ENCODE peak calls at places on chromosomes 2 and 18, in six cellular contexts. One of them, this sample, is unnamed. For H3K27me3, the result is how much of the 10 kb centered on the place peaks cover.

GRCh38 chr2:160039166-160039903 is 23.1 kb downstream of the PLA2R1 start:
- DNase-seq in cardiac muscle cell: peak
- DNase-seq in K562: no peak
- DNase-seq in GM23338: no peak
- DNase-seq in endodermal cell: no peak
- DNase-seq in HepG2: no peak
- DNase-seq in this sample: no peak

GRCh38 chr2:206981739-206982336 is 42.5 kb downstream of the CPO start:
- DNase-seq in cardiac muscle cell: peak
- DNase-seq in K562: peak
- DNase-seq in GM23338: peak
- DNase-seq in endodermal cell: peak
- DNase-seq in HepG2: no peak
- DNase-seq in this sample: no peak

GRCh38 chr2:64586883-64587481 is 62.9 kb downstream of the AFTPH start:
- DNase-seq in cardiac muscle cell: peak
- DNase-seq in K562: peak
- DNase-seq in GM23338: peak
- DNase-seq in endodermal cell: no peak
- DNase-seq in HepG2: peak
- DNase-seq in this sample: no peak

GRCh38 chr2:237799060-237799428 is 465 bp downstream of the RBM44 start:
- DNase-seq in cardiac muscle cell: no peak
- DNase-seq in K562: no peak
- DNase-seq in GM23338: peak
- DNase-seq in endodermal cell: no peak
- DNase-seq in HepG2: no peak
- DNase-seq in this sample: no peak

GRCh38 chr2:68908392-68908970 is 37.3 kb upstream of the BMP10 start:
- DNase-seq in cardiac muscle cell: peak
- DNase-seq in K562: peak
- DNase-seq in GM23338: peak
- DNase-seq in endodermal cell: peak
- DNase-seq in HepG2: no peak
- DNase-seq in this sample: peak

GRCh38 chr2:98442488-98442887 is 2.2 kb upstream of the INPP4A start:
- DNase-seq in cardiac muscle cell: no peak
- DNase-seq in K562: no peak
- DNase-seq in GM23338: peak
- DNase-seq in endodermal cell: peak
- DNase-seq in HepG2: no peak
- DNase-seq in this sample: no peak

GRCh38 chr2:145283131-145283530 is 763.2 kb upstream of the ZEB2 start:
- DNase-seq in cardiac muscle cell: no peak
- DNase-seq in K562: no peak
- DNase-seq in GM23338: no peak
- DNase-seq in endodermal cell: no peak
- DNase-seq in HepG2: no peak
- DNase-seq in this sample: no peak

GRCh38 chr18:76707534-76707933 is 114.8 kb upstream of the ZNF236 start:
- DNase-seq in cardiac muscle cell: no peak
- DNase-seq in K562: no peak
- DNase-seq in GM23338: no peak
- DNase-seq in endodermal cell: no peak
- DNase-seq in HepG2: no peak
- DNase-seq in this sample: no peak

GRCh38 chr2:154912215-154912614 is 213.7 kb downstream of the KCNJ3 start:
- DNase-seq in cardiac muscle cell: no peak
- DNase-seq in K562: no peak
- DNase-seq in GM23338: peak
- DNase-seq in endodermal cell: no peak
- DNase-seq in HepG2: no peak
- DNase-seq in this sample: no peak

GRCh38 chr2:154910701-154911100 is 212.2 kb downstream of the KCNJ3 start:
- DNase-seq in cardiac muscle cell: no peak
- DNase-seq in K562: no peak
- DNase-seq in GM23338: no peak
- DNase-seq in endodermal cell: no peak
- DNase-seq in HepG2: no peak
- DNase-seq in this sample: no peak

DNA sequence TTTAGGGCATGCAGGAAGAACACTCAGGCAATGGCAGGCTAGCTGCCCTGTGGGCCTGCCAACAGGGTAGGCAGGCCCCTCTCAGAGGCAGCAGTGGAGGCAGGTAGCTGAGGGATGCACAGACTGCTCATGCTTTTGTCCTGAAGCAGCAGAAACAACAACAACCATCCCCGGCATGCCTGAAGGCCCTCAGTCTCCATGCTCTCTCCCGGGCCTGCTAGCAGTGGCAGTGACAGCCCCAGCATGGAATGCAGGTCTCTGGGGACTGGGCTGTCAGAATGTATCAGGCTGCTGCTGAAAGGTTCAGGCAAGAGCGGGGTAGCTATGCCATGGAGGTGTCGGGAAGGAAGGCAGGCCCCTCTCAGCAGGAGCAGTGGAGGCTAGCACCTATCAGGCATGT is 209.8 kb downstream of the KCNJ3 start:
- DNase-seq in cardiac muscle cell: no peak
- DNase-seq in K562: no peak
- DNase-seq in GM23338: no peak
- DNase-seq in endodermal cell: peak
- DNase-seq in HepG2: no peak
- DNase-seq in this sample: no peak
- H3K4me3 ChIP-seq in cardiac muscle cell: no peak
- H3K4me3 ChIP-seq in K562: no peak
- H3K4me3 ChIP-seq in GM23338: no peak
- H3K4me3 ChIP-seq in endodermal cell: no peak
- H3K4me3 ChIP-seq in HepG2: no peak
- H3K4me3 ChIP-seq in this sample: no peak

DNA sequence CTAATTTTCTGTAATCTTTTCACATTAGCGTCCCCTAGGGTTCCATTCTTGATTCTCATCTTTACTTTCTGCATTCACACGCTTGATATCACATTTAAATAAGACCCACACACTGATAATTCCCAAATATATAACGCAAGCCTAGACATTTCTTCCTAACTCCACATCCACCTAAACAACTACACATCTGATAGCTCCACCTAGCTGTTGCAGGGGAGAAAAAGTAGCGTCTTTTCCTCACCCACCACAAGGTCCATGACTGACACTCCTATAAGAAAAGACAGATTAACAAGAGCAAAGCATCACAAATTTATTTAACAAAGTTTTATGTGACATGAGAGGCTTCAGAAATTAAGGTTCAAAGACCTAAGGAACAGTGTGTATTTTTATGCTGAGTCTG is 862.2 kb upstream of the DDX18 start:
- DNase-seq in cardiac muscle cell: no peak
- DNase-seq in K562: no peak
- DNase-seq in GM23338: peak
- DNase-seq in endodermal cell: no peak
- DNase-seq in HepG2: no peak
- DNase-seq in this sample: no peak
- TF ChIP-seq CTCF in cardiac muscle cell: no peak
- TF ChIP-seq CTCF in K562: no peak
- TF ChIP-seq CTCF in GM23338: peak
- TF ChIP-seq CTCF in endodermal cell: peak
- TF ChIP-seq CTCF in HepG2: no peak
- TF ChIP-seq CTCF in this sample: no peak

DNA sequence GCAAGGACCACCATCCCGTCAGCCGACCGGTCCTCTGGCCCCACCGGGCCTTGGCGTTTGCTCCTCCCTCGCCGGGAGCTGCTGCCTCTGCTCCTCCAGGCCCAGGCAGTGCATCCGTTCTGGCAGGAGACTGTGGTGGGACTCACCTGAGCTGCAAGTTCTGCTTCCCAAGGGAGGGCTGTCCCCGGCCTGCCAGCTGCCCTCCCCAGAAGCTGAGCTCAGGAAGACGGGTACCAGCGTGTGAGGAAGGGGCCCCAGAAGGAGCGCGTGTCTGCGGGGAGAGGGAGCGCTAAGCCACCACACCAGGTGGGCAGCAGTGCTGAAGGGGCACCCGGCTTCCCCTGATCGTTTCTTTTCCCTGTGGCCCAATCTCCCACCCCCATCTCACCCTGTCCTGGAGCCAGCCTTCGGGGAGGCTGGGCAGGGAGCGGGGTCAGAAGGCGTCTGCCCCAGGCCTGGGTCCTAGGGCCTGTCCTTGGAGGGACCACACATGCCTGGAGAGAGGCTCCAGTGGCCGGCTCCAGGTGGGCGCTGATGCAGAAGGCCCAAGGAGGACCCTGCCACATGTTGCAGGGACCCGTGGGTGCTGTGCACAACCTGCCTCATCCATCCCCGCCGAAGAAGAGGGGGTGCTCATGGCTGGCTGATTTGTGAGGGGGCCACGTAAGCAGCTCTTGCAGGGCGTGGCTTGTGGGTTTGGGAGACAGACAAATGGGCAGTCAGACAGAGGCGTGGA is 2.5 kb upstream of the RTP5 start:
- DNase-seq in cardiac muscle cell: no peak
- DNase-seq in K562: no peak
- DNase-seq in GM23338: no peak
- DNase-seq in endodermal cell: no peak
- DNase-seq in HepG2: no peak
- DNase-seq in this sample: no peak
- H3K27me3 ChIP-seq in cardiac muscle cell: under half
- H3K27me3 ChIP-seq in K562: half or more
- H3K27me3 ChIP-seq in GM23338: under half
- H3K27me3 ChIP-seq in endodermal cell: under half
- H3K27me3 ChIP-seq in HepG2: half or more
- H3K27me3 ChIP-seq in this sample: under half

GRCh38 chr18:32735781-32736180 is 37.0 kb downstream of the KLHL14 start:
- DNase-seq in cardiac muscle cell: peak
- DNase-seq in K562: no peak
- DNase-seq in GM23338: no peak
- DNase-seq in endodermal cell: no peak
- DNase-seq in HepG2: peak
- DNase-seq in this sample: no peak

GRCh38 chr18:32730068-32730467 is 42.8 kb downstream of the KLHL14 start:
- DNase-seq in cardiac muscle cell: no peak
- DNase-seq in K562: no peak
- DNase-seq in GM23338: no peak
- DNase-seq in endodermal cell: no peak
- DNase-seq in HepG2: no peak
- DNase-seq in this sample: no peak

GRCh38 chr18:32734442-32734841 is 38.4 kb downstream of the KLHL14 start:
- DNase-seq in cardiac muscle cell: no peak
- DNase-seq in K562: no peak
- DNase-seq in GM23338: no peak
- DNase-seq in endodermal cell: no peak
- DNase-seq in HepG2: no peak
- DNase-seq in this sample: no peak

GRCh38 chr18:32732165-32732564 is 40.7 kb downstream of the KLHL14 start:
- DNase-seq in cardiac muscle cell: no peak
- DNase-seq in K562: no peak
- DNase-seq in GM23338: no peak
- DNase-seq in endodermal cell: no peak
- DNase-seq in HepG2: no peak
- DNase-seq in this sample: no peak

GRCh38 chr18:32730620-32731021 is 42.2 kb downstream of the KLHL14 start:
- DNase-seq in cardiac muscle cell: peak
- DNase-seq in K562: no peak
- DNase-seq in GM23338: no peak
- DNase-seq in endodermal cell: no peak
- DNase-seq in HepG2: no peak
- DNase-seq in this sample: no peak
- H3K4me3 ChIP-seq in cardiac muscle cell: no peak
- H3K4me3 ChIP-seq in K562: no peak
- H3K4me3 ChIP-seq in GM23338: no peak
- H3K4me3 ChIP-seq in endodermal cell: no peak
- H3K4me3 ChIP-seq in HepG2: no peak
- H3K4me3 ChIP-seq in this sample: peak

GRCh38 chr2:53769318-53769945 is 1.8 kb downstream of the CHAC2 start:
- DNase-seq in cardiac muscle cell: no peak
- DNase-seq in K562: no peak
- DNase-seq in GM23338: no peak
- DNase-seq in endodermal cell: no peak
- DNase-seq in HepG2: no peak
- DNase-seq in this sample: no peak

GRCh38 chr2:53770264-53770663 is 2.7 kb downstream of the CHAC2 start:
- DNase-seq in cardiac muscle cell: no peak
- DNase-seq in K562: peak
- DNase-seq in GM23338: no peak
- DNase-seq in endodermal cell: no peak
- DNase-seq in HepG2: no peak
- DNase-seq in this sample: no peak

GRCh38 chr2:53768233-53768542 is 584 bp downstream of the CHAC2 start:
- DNase-seq in cardiac muscle cell: peak
- DNase-seq in K562: no peak
- DNase-seq in GM23338: peak
- DNase-seq in endodermal cell: no peak
- DNase-seq in HepG2: no peak
- DNase-seq in this sample: no peak

GRCh38 chr2:53765749-53766148 is 1.9 kb upstream of the CHAC2 start:
- DNase-seq in cardiac muscle cell: no peak
- DNase-seq in K562: peak
- DNase-seq in GM23338: no peak
- DNase-seq in endodermal cell: no peak
- DNase-seq in HepG2: no peak
- DNase-seq in this sample: no peak

GRCh38 chr2:53767405-53768232 is at the start of gene CHAC2:
- DNase-seq in cardiac muscle cell: peak
- DNase-seq in K562: peak
- DNase-seq in GM23338: peak
- DNase-seq in endodermal cell: peak
- DNase-seq in HepG2: peak
- DNase-seq in this sample: peak
- TF ChIP-seq CTCF in cardiac muscle cell: peak
- TF ChIP-seq CTCF in K562: peak
- TF ChIP-seq CTCF in GM23338: no peak
- TF ChIP-seq CTCF in endodermal cell: peak
- TF ChIP-seq CTCF in HepG2: peak
- TF ChIP-seq CTCF in this sample: peak

DNA sequence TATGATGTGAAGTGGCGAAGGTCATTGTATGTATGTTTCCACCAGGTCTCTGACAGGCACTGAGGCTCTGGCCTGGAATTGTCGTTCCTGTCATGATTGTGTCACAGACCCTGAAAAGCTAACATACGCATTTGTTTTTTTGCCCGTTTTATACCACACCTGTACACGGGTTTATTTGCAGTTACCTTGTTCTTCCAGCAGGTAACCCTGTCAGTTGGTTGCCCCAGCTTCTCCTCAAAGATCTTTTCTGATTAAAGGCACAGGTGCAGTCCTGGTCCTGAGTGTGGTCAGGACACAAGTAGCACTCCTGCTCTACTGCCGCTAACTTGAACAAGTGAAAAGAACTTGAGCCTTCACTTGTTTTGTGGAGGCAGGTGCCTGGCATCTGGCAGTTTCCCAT is 19.9 kb downstream of the CD8A start:
- DNase-seq in cardiac muscle cell: no peak
- DNase-seq in K562: no peak
- DNase-seq in GM23338: no peak
- DNase-seq in endodermal cell: no peak
- DNase-seq in HepG2: no peak
- DNase-seq in this sample: no peak
- H3K27me3 ChIP-seq in cardiac muscle cell: under half
- H3K27me3 ChIP-seq in K562: under half
- H3K27me3 ChIP-seq in GM23338: under half
- H3K27me3 ChIP-seq in endodermal cell: under half
- H3K27me3 ChIP-seq in HepG2: under half
- H3K27me3 ChIP-seq in this sample: under half

This sample was measured in BJ.